ENCODE peak calls at places on chromosomes 12 and 14, in five cellular contexts. One of them, this sample, is unnamed.

GRCh38 chr12:57266681-57267080 is 15.7 kb upstream of the STAC3 start:
- DNase-seq in right lobe of liver: no peak
- DNase-seq in breast epithelium: no peak
- DNase-seq in Peyer's patch: no peak
- DNase-seq in mammary epithelial cell: no peak
- DNase-seq in this sample: no peak

GRCh38 chr12:28164644-28165313 is 25.5 kb upstream of the CCDC91 start:
- DNase-seq in right lobe of liver: peak; percentile 21
- DNase-seq in breast epithelium: no peak
- DNase-seq in Peyer's patch: no peak
- DNase-seq in mammary epithelial cell: peak; percentile 17
- DNase-seq in this sample: peak; percentile 23

GRCh38 chr12:7857916-7858315 is 14.8 kb downstream of the SLC2A14 start:
- DNase-seq in right lobe of liver: no peak
- DNase-seq in breast epithelium: no peak
- DNase-seq in Peyer's patch: no peak
- DNase-seq in mammary epithelial cell: no peak
- DNase-seq in this sample: no peak

GRCh38 chr12:52043386-52044212 is 7.6 kb upstream of the NR4A1 start:
- DNase-seq in right lobe of liver: no peak
- DNase-seq in breast epithelium: no peak
- DNase-seq in Peyer's patch: no peak
- DNase-seq in mammary epithelial cell: no peak
- DNase-seq in this sample: no peak

GRCh38 chr12:106315523-106315922 is 13.0 kb downstream of the TCP11L2 start:
- DNase-seq in right lobe of liver: no peak
- DNase-seq in breast epithelium: no peak
- DNase-seq in Peyer's patch: no peak
- DNase-seq in mammary epithelial cell: no peak
- DNase-seq in this sample: no peak

GRCh38 chr14:99574099-99574880 is 29.7 kb downstream of the CCDC85C start:
- DNase-seq in right lobe of liver: peak; percentile 64
- DNase-seq in breast epithelium: no peak
- DNase-seq in Peyer's patch: peak; percentile 76
- DNase-seq in mammary epithelial cell: no peak
- DNase-seq in this sample: peak; percentile 81

GRCh38 chr12:132170094-132170636 is 25.9 kb downstream of the NOC4L start:
- DNase-seq in right lobe of liver: peak; percentile 24
- DNase-seq in breast epithelium: no peak
- DNase-seq in Peyer's patch: no peak
- DNase-seq in mammary epithelial cell: no peak
- DNase-seq in this sample: no peak

GRCh38 chr14:52834440-52834842 is 43.0 kb upstream of the GNPNAT1 start:
- DNase-seq in right lobe of liver: no peak
- DNase-seq in breast epithelium: no peak
- DNase-seq in Peyer's patch: no peak
- DNase-seq in mammary epithelial cell: peak; percentile 58
- DNase-seq in this sample: no peak

GRCh38 chr14:102418853-102419240 is 56.1 kb downstream of the TECPR2 start:
- DNase-seq in right lobe of liver: no peak
- DNase-seq in breast epithelium: no peak
- DNase-seq in Peyer's patch: no peak
- DNase-seq in mammary epithelial cell: no peak
- DNase-seq in this sample: no peak

GRCh38 chr14:68669644-68670343 is 123.1 kb downstream of the ZFP36L1 start:
- DNase-seq in right lobe of liver: no peak
- DNase-seq in breast epithelium: no peak
- DNase-seq in Peyer's patch: no peak
- DNase-seq in mammary epithelial cell: no peak
- DNase-seq in this sample: no peak

GRCh38 chr12:123078114-123078465 is 72.8 kb downstream of the PITPNM2 start:
- DNase-seq in right lobe of liver: no peak
- DNase-seq in breast epithelium: no peak
- DNase-seq in Peyer's patch: no peak
- DNase-seq in mammary epithelial cell: no peak
- DNase-seq in this sample: no peak

GRCh38 chr12:123982269-123982668 is 9.3 kb downstream of the ZNF664 start:
- DNase-seq in right lobe of liver: no peak
- DNase-seq in breast epithelium: no peak
- DNase-seq in Peyer's patch: no peak
- DNase-seq in mammary epithelial cell: no peak
- DNase-seq in this sample: no peak

GRCh38 chr12:94284046-94284445 is 135.7 kb downstream of the PLXNC1 start:
- DNase-seq in right lobe of liver: no peak
- DNase-seq in breast epithelium: no peak
- DNase-seq in Peyer's patch: no peak
- DNase-seq in mammary epithelial cell: no peak
- DNase-seq in this sample: no peak

GRCh38 chr12:51171884-51172514 is 936 bp downstream of the TFCP2 start:
- DNase-seq in right lobe of liver: no peak
- DNase-seq in breast epithelium: no peak
- DNase-seq in Peyer's patch: no peak
- DNase-seq in mammary epithelial cell: peak; percentile 25
- DNase-seq in this sample: peak; percentile 26

GRCh38 chr14:70027785-70028428 is 148.7 kb downstream of the SMOC1 start:
- DNase-seq in right lobe of liver: peak; percentile 72
- DNase-seq in breast epithelium: peak; percentile 58
- DNase-seq in Peyer's patch: peak; percentile 78
- DNase-seq in mammary epithelial cell: no peak
- DNase-seq in this sample: peak; percentile 75

GRCh38 chr12:34301251-34302130 is 279.2 kb downstream of the ALG10 start:
- DNase-seq in right lobe of liver: no peak
- DNase-seq in breast epithelium: no peak
- DNase-seq in Peyer's patch: no peak
- DNase-seq in mammary epithelial cell: no peak
- DNase-seq in this sample: no peak

GRCh38 chr12:91695964-91696363 is 449.7 kb downstream of the BTG1 start:
- DNase-seq in right lobe of liver: no peak
- DNase-seq in breast epithelium: no peak
- DNase-seq in Peyer's patch: no peak
- DNase-seq in mammary epithelial cell: no peak
- DNase-seq in this sample: no peak

GRCh38 chr12:579450-580110 is 83.7 kb downstream of the NINJ2 start:
- DNase-seq in right lobe of liver: no peak
- DNase-seq in breast epithelium: no peak
- DNase-seq in Peyer's patch: no peak
- DNase-seq in mammary epithelial cell: no peak
- DNase-seq in this sample: no peak

GRCh38 chr14:64060199-64060545 is 207.4 kb downstream of the SYNE2 start:
- DNase-seq in right lobe of liver: no peak
- DNase-seq in breast epithelium: no peak
- DNase-seq in Peyer's patch: no peak
- DNase-seq in mammary epithelial cell: peak; percentile 92
- DNase-seq in this sample: peak; percentile 27

GRCh38 chr12:72677187-72677586 is 405.0 kb downstream of the TRHDE start:
- DNase-seq in right lobe of liver: no peak
- DNase-seq in breast epithelium: no peak
- DNase-seq in Peyer's patch: no peak
- DNase-seq in mammary epithelial cell: no peak
- DNase-seq in this sample: no peak

GRCh38 chr12:92593734-92594402 is 108.9 kb upstream of the PLEKHG7 start:
- DNase-seq in right lobe of liver: peak; percentile 56
- DNase-seq in breast epithelium: peak; percentile 35
- DNase-seq in Peyer's patch: no peak
- DNase-seq in mammary epithelial cell: peak; percentile 99
- DNase-seq in this sample: peak; percentile 19

GRCh38 chr14:100883789-100884101 is 19.8 kb downstream of the RTL1 start:
- DNase-seq in right lobe of liver: peak; percentile 2
- DNase-seq in breast epithelium: no peak
- DNase-seq in Peyer's patch: peak; percentile 28
- DNase-seq in mammary epithelial cell: no peak
- DNase-seq in this sample: no peak

GRCh38 chr12:108614041-108614440 is 16.2 kb upstream of the TMEM119 start:
- DNase-seq in right lobe of liver: no peak
- DNase-seq in breast epithelium: no peak
- DNase-seq in Peyer's patch: no peak
- DNase-seq in mammary epithelial cell: no peak
- DNase-seq in this sample: no peak

GRCh38 chr14:102772781-102773570 is 4.3 kb upstream of the TRAF3 start:
- DNase-seq in right lobe of liver: no peak
- DNase-seq in breast epithelium: no peak
- DNase-seq in Peyer's patch: peak; percentile 24
- DNase-seq in mammary epithelial cell: no peak
- DNase-seq in this sample: no peak

GRCh38 chr12:53105256-53105655 is 2.0 kb downstream of the SOAT2 start:
- DNase-seq in right lobe of liver: no peak
- DNase-seq in breast epithelium: no peak
- DNase-seq in Peyer's patch: no peak
- DNase-seq in mammary epithelial cell: no peak
- DNase-seq in this sample: peak; percentile 8

GRCh38 chr14:55976219-55976618 is 142.0 kb upstream of the PELI2 start:
- DNase-seq in right lobe of liver: no peak
- DNase-seq in breast epithelium: no peak
- DNase-seq in Peyer's patch: no peak
- DNase-seq in mammary epithelial cell: no peak
- DNase-seq in this sample: peak; percentile 83

GRCh38 chr12:109475993-109476806 is 900 bp downstream of the KCTD10 start:
- DNase-seq in right lobe of liver: no peak
- DNase-seq in breast epithelium: no peak
- DNase-seq in Peyer's patch: no peak
- DNase-seq in mammary epithelial cell: no peak
- DNase-seq in this sample: no peak

GRCh38 chr14:52977798-52978197 is 26.9 kb upstream of the FERMT2 start:
- DNase-seq in right lobe of liver: no peak
- DNase-seq in breast epithelium: no peak
- DNase-seq in Peyer's patch: no peak
- DNase-seq in mammary epithelial cell: no peak
- DNase-seq in this sample: no peak

GRCh38 chr12:114703060-114703493 is 19.1 kb upstream of the TBX3 start:
- DNase-seq in right lobe of liver: no peak
- DNase-seq in breast epithelium: no peak
- DNase-seq in Peyer's patch: no peak
- DNase-seq in mammary epithelial cell: no peak
- DNase-seq in this sample: no peak

GRCh38 chr14:61569308-61569707 is 126.0 kb upstream of the HIF1A start:
- DNase-seq in right lobe of liver: no peak
- DNase-seq in breast epithelium: no peak
- DNase-seq in Peyer's patch: no peak
- DNase-seq in mammary epithelial cell: no peak
- DNase-seq in this sample: no peak

GRCh38 chr12:54759751-54760150 is 94.6 kb upstream of the MUCL1 start:
- DNase-seq in right lobe of liver: no peak
- DNase-seq in breast epithelium: no peak
- DNase-seq in Peyer's patch: no peak
- DNase-seq in mammary epithelial cell: peak; percentile 52
- DNase-seq in this sample: no peak

GRCh38 chr12:121581681-121582439 is 1.0 kb upstream of the KDM2B start:
- DNase-seq in right lobe of liver: no peak
- DNase-seq in breast epithelium: no peak
- DNase-seq in Peyer's patch: no peak
- DNase-seq in mammary epithelial cell: no peak
- DNase-seq in this sample: peak; percentile 27

GRCh38 chr14:100747021-100747586 is 20.4 kb downstream of the DLK1 start:
- DNase-seq in right lobe of liver: no peak
- DNase-seq in breast epithelium: no peak
- DNase-seq in Peyer's patch: no peak
- DNase-seq in mammary epithelial cell: peak; percentile 95
- DNase-seq in this sample: no peak

GRCh38 chr12:57434517-57435223 is at the start of gene INHBC:
- DNase-seq in right lobe of liver: peak; percentile 75
- DNase-seq in breast epithelium: no peak
- DNase-seq in Peyer's patch: no peak
- DNase-seq in mammary epithelial cell: no peak
- DNase-seq in this sample: no peak

DNA sequence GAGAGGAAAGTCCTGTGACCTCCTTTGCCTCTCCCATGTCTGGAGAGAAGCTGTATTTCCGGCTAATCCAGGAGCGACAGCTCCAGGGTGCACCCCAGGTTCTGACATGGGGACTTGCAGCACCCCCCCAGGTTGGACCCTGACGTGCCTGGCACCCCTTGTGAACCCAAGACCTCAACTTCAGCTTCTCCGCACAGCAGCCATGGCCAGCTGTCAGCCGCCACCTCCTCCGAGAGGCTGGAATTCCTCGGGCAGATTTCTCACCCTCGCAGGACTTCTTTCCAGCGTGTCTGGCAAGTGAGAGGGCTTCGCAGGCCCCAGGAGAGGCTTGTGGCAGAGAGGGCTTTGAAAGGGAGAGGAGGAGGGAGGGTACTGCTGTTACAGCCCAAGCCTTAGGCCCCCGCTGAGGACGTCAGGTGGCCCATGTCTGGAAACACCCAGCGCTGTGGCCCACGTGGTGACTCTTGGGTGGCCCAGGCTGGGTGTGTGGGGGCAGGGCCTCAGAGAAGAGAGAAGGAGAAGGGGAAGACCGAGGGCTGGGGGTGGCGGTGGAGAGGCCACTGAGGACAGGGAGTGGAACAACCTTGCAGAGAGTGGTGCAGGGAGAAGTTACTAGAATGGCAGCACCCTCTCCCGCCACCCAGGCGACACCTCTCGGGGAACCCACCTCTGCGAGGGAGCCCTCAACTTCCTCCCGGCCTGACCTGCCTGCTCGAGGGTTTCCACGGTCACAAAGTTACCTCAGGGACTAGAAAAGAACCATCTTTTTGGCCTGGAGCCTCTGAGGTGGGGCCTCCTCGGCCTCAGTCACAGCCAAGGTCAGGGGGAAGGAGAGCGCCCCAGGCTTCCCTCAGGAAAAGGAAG is 11.6 kb upstream of the RPS6KL1 start:
- DNase-seq in right lobe of liver: no peak
- DNase-seq in breast epithelium: no peak
- DNase-seq in Peyer's patch: no peak
- DNase-seq in mammary epithelial cell: no peak
- DNase-seq in this sample: no peak
- H3K4me3 ChIP-seq in right lobe of liver: no peak overlapping the region
- H3K4me3 ChIP-seq in breast epithelium: no peak overlapping the region
- H3K4me3 ChIP-seq in Peyer's patch: no peak overlapping the region
- H3K4me3 ChIP-seq in mammary epithelial cell: no peak overlapping the region
- H3K4me3 ChIP-seq in this sample: no peak overlapping the region

GRCh38 chr14:22506778-22507351 is 82.2 kb downstream of the DAD1 start:
- DNase-seq in right lobe of liver: no peak
- DNase-seq in breast epithelium: no peak
- DNase-seq in Peyer's patch: no peak
- DNase-seq in mammary epithelial cell: no peak
- DNase-seq in this sample: no peak
- H3K4me1 ChIP-seq in right lobe of liver: no peaks in the 10 kb centered on the region
- H3K4me1 ChIP-seq in breast epithelium: peaks cover 4% of the 10 kb centered on the region
- H3K4me1 ChIP-seq in Peyer's patch: peaks cover 11% of the 10 kb centered on the region
- H3K4me1 ChIP-seq in mammary epithelial cell: no peaks in the 10 kb centered on the region
- H3K4me1 ChIP-seq in this sample: no peaks in the 10 kb centered on the region

GRCh38 chr12:6229224-6229748 is 29.1 kb downstream of the CD9 start:
- DNase-seq in right lobe of liver: no peak
- DNase-seq in breast epithelium: peak; percentile 73
- DNase-seq in Peyer's patch: peak; percentile 78
- DNase-seq in mammary epithelial cell: peak; percentile 92
- DNase-seq in this sample: peak; percentile 93
- TF ChIP-seq CTCF in right lobe of liver: no peak
- TF ChIP-seq CTCF in breast epithelium: no peak
- TF ChIP-seq CTCF in Peyer's patch: no peak
- TF ChIP-seq CTCF in mammary epithelial cell: no peak
- TF ChIP-seq CTCF in this sample: no peak

DNA sequence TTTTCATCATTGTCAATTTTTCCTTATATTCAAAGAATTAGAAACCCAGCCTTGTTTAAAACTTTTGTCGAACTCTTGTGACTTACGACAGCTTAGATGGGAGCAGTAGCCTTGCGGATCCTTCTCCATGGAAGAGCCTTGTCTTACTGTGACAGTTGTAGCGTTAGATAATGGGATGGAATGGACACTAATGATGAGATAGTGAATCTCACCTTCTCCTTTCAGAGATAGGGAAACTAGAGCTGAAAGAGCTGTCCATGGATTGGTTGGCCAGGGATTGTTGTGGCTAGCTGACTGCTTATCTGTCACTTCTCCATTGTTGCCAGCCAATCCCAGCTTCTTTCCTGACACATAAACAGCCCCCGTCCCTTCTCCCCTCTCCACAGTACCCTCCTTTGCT is 59.4 kb downstream of the BHLHE41 start:
- DNase-seq in right lobe of liver: no peak
- DNase-seq in breast epithelium: no peak
- DNase-seq in Peyer's patch: no peak
- DNase-seq in mammary epithelial cell: no peak
- DNase-seq in this sample: no peak
- H3K4me3 ChIP-seq in right lobe of liver: no peak overlapping the region
- H3K4me3 ChIP-seq in breast epithelium: no peak overlapping the region
- H3K4me3 ChIP-seq in Peyer's patch: no peak overlapping the region
- H3K4me3 ChIP-seq in mammary epithelial cell: no peak overlapping the region
- H3K4me3 ChIP-seq in this sample: no peak overlapping the region